ENCODE peak calls at places on chromosomes 3 and 15, in five cellular contexts. One of them, this sample, is unnamed.

GRCh38 chr3:104907507-104907906 is 459.2 kb upstream of the ALCAM start:
- DNase-seq in Jurkat, Clone E6-1: no peak
- DNase-seq in heart left ventricle: no peak
- DNase-seq in cardiac muscle cell: no peak
- DNase-seq in tibial artery: no peak
- DNase-seq in this sample: no peak

GRCh38 chr3:99520511-99520910 is 117.9 kb upstream of the COL8A1 start:
- DNase-seq in tibial artery: no peak
- DNase-seq in cardiac muscle cell: no peak
- DNase-seq in Jurkat, Clone E6-1: no peak
- DNase-seq in heart left ventricle: no peak
- DNase-seq in this sample: no peak

GRCh38 chr3:137061186-137061585 is 103.4 kb downstream of the IL20RB start:
- DNase-seq in tibial artery: no peak
- DNase-seq in Jurkat, Clone E6-1: no peak
- DNase-seq in heart left ventricle: no peak
- DNase-seq in cardiac muscle cell: no peak
- DNase-seq in this sample: no peak

GRCh38 chr3:10395671-10396070 is 74.8 kb upstream of the SEC13 start:
- DNase-seq in Jurkat, Clone E6-1: peak
- DNase-seq in tibial artery: no peak
- DNase-seq in cardiac muscle cell: no peak
- DNase-seq in heart left ventricle: no peak
- DNase-seq in this sample: no peak

GRCh38 chr3:118890186-118890585 is 144.5 kb downstream of the IGSF11 start:
- DNase-seq in tibial artery: no peak
- DNase-seq in Jurkat, Clone E6-1: no peak
- DNase-seq in heart left ventricle: no peak
- DNase-seq in cardiac muscle cell: no peak
- DNase-seq in this sample: no peak

GRCh38 chr3:52774066-52774713 is 3.2 kb upstream of the ITIH1 start:
- DNase-seq in heart left ventricle: peak
- DNase-seq in tibial artery: no peak
- DNase-seq in Jurkat, Clone E6-1: no peak
- DNase-seq in cardiac muscle cell: no peak
- DNase-seq in this sample: no peak

GRCh38 chr15:58247803-58248503 is 109.8 kb downstream of the AQP9 start:
- DNase-seq in heart left ventricle: peak
- DNase-seq in cardiac muscle cell: no peak
- DNase-seq in Jurkat, Clone E6-1: no peak
- DNase-seq in tibial artery: peak
- DNase-seq in this sample: no peak

GRCh38 chr3:5294360-5294759 is 106.9 kb downstream of the EDEM1 start:
- DNase-seq in Jurkat, Clone E6-1: no peak
- DNase-seq in cardiac muscle cell: no peak
- DNase-seq in heart left ventricle: no peak
- DNase-seq in tibial artery: no peak
- DNase-seq in this sample: no peak

GRCh38 chr3:48847053-48847585 is 555 bp downstream of the PRKAR2A start:
- DNase-seq in cardiac muscle cell: peak
- DNase-seq in tibial artery: peak
- DNase-seq in heart left ventricle: peak
- DNase-seq in Jurkat, Clone E6-1: peak
- DNase-seq in this sample: peak
- H3K4me3 ChIP-seq in cardiac muscle cell: peak
- H3K4me3 ChIP-seq in tibial artery: peak
- H3K4me3 ChIP-seq in heart left ventricle: peak
- H3K4me3 ChIP-seq in Jurkat, Clone E6-1: peak
- H3K4me3 ChIP-seq in this sample: peak

GRCh38 chr3:66267031-66267430 is 46.2 kb downstream of the SLC25A26 start:
- DNase-seq in heart left ventricle: no peak
- DNase-seq in tibial artery: no peak
- DNase-seq in Jurkat, Clone E6-1: no peak
- DNase-seq in cardiac muscle cell: no peak
- DNase-seq in this sample: no peak

GRCh38 chr3:66270726-66271125 is 49.9 kb downstream of the SLC25A26 start:
- DNase-seq in heart left ventricle: no peak
- DNase-seq in Jurkat, Clone E6-1: no peak
- DNase-seq in tibial artery: no peak
- DNase-seq in cardiac muscle cell: no peak
- DNase-seq in this sample: no peak

GRCh38 chr3:66270314-66270713 is 49.5 kb downstream of the SLC25A26 start:
- DNase-seq in cardiac muscle cell: no peak
- DNase-seq in heart left ventricle: no peak
- DNase-seq in Jurkat, Clone E6-1: no peak
- DNase-seq in tibial artery: no peak
- DNase-seq in this sample: no peak

GRCh38 chr3:66271231-66271630 is 50.4 kb downstream of the SLC25A26 start:
- DNase-seq in cardiac muscle cell: no peak
- DNase-seq in heart left ventricle: no peak
- DNase-seq in Jurkat, Clone E6-1: no peak
- DNase-seq in tibial artery: no peak
- DNase-seq in this sample: no peak

GRCh38 chr3:66268864-66269263 is 48.1 kb downstream of the SLC25A26 start:
- DNase-seq in cardiac muscle cell: no peak
- DNase-seq in tibial artery: no peak
- DNase-seq in heart left ventricle: no peak
- DNase-seq in Jurkat, Clone E6-1: no peak
- DNase-seq in this sample: no peak
- H3K4me3 ChIP-seq in cardiac muscle cell: no peak
- H3K4me3 ChIP-seq in tibial artery: no peak
- H3K4me3 ChIP-seq in heart left ventricle: no peak
- H3K4me3 ChIP-seq in Jurkat, Clone E6-1: no peak
- H3K4me3 ChIP-seq in this sample: no peak

DNA sequence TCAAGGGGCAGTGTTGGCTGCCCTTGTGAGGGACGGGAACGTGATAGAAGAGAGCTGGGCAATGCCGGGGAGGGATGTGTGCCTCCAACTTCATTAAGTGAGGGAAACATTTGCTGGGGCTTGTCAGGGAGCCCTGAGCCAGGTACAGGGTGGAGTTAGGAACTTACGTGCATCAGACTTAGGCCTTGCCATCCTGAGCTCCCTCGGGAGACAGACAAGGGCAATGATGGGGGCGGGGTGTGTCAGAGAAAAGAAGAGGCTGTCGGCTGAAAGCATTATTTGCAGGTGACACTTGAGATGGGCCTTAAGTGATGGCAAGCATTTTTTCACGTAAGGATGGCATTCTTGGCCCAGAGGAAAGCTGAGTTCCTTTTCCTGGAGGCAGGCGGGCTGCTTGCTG is 1.6 kb downstream of the FAM131A start:
- DNase-seq in tibial artery: no peak
- DNase-seq in cardiac muscle cell: no peak
- DNase-seq in Jurkat, Clone E6-1: no peak
- DNase-seq in heart left ventricle: no peak
- DNase-seq in this sample: no peak
- H3K4me3 ChIP-seq in tibial artery: peak
- H3K4me3 ChIP-seq in cardiac muscle cell: no peak
- H3K4me3 ChIP-seq in Jurkat, Clone E6-1: no peak
- H3K4me3 ChIP-seq in heart left ventricle: peak
- H3K4me3 ChIP-seq in this sample: no peak

DNA sequence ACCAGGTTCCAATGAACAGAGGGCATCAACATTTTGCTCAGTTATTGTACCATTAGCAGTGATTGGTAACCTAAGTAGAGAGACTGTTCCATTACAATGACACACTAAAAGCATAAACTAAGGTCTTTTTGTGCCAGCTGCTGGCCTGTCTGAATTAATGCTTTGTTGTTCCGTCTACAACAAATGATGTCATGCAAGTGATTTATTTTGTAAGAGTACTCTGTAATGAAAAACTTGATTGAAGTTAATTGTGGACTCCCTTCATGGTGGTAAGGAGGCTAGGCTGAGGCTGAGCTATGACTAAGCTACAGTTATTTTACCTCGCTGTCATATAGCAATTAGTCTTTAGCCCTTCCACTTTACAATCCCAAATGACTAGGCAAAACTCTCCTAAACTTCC is 23.2 kb downstream of the RCN2 start:
- DNase-seq in heart left ventricle: no peak
- DNase-seq in cardiac muscle cell: no peak
- DNase-seq in Jurkat, Clone E6-1: no peak
- DNase-seq in tibial artery: no peak
- DNase-seq in this sample: no peak
- H3K4me3 ChIP-seq in heart left ventricle: no peak
- H3K4me3 ChIP-seq in cardiac muscle cell: no peak
- H3K4me3 ChIP-seq in Jurkat, Clone E6-1: no peak
- H3K4me3 ChIP-seq in tibial artery: no peak
- H3K4me3 ChIP-seq in this sample: no peak

DNA sequence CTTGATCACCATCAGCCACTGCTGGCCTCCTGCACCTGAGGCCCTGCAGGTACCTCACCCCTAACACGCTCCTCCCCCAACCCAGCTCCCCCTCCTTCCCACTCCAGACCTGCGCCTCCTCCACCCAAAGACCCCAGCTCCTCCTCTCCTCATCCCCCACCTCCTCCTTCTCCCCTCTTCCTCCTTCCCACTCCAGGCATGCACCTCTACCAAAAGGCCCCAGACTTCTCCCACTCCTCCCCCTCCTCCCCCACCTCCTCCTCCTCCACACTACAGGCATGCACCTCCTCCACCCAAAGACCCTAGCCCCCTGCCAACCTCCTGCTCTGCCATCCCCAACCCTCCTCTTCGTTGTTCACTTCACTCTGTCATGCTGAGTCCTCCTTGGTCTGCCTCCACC is 42.7 kb downstream of the CYP11A1 start:
- DNase-seq in cardiac muscle cell: no peak
- DNase-seq in Jurkat, Clone E6-1: no peak
- DNase-seq in heart left ventricle: no peak
- DNase-seq in tibial artery: no peak
- DNase-seq in this sample: no peak
- H3K4me3 ChIP-seq in cardiac muscle cell: no peak
- H3K4me3 ChIP-seq in Jurkat, Clone E6-1: no peak
- H3K4me3 ChIP-seq in heart left ventricle: no peak
- H3K4me3 ChIP-seq in tibial artery: no peak
- H3K4me3 ChIP-seq in this sample: no peak

DNA sequence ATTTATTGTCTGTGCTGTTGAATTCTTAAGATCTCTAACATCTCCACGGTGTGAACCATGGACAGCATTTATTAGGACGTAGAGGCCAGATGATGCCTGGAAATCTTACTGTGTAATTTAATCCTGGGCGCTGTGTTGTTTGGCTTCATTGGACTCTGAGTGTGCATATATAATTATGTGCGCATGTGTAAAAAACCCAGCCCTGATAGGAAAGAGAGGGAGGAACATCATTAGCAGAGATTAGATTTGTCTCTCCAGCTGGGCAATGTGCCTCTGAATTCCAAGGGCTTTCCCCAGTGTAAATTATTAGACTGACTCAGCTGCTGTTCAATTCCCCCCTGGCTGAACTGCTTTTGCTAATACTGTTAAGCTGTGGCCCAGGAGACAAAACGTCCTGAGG is 39.6 kb downstream of the MAP3K13 start:
- DNase-seq in heart left ventricle: no peak
- DNase-seq in tibial artery: no peak
- DNase-seq in cardiac muscle cell: no peak
- DNase-seq in Jurkat, Clone E6-1: no peak
- DNase-seq in this sample: no peak
- H3K4me3 ChIP-seq in heart left ventricle: no peak
- H3K4me3 ChIP-seq in tibial artery: no peak
- H3K4me3 ChIP-seq in cardiac muscle cell: no peak
- H3K4me3 ChIP-seq in Jurkat, Clone E6-1: no peak
- H3K4me3 ChIP-seq in this sample: no peak

GRCh38 chr3:40877651-40878463 is 321.4 kb upstream of the CTNNB1 start:
- DNase-seq in Jurkat, Clone E6-1: no peak
- DNase-seq in tibial artery: peak
- DNase-seq in cardiac muscle cell: no peak
- DNase-seq in heart left ventricle: peak
- DNase-seq in this sample: no peak
- H3K4me3 ChIP-seq in Jurkat, Clone E6-1: no peak
- H3K4me3 ChIP-seq in tibial artery: peak
- H3K4me3 ChIP-seq in cardiac muscle cell: no peak
- H3K4me3 ChIP-seq in heart left ventricle: peak
- H3K4me3 ChIP-seq in this sample: no peak

GRCh38 chr3:44478606-44479094 is 1.2 kb upstream of the ZNF445 start:
- DNase-seq in tibial artery: no peak
- DNase-seq in heart left ventricle: no peak
- DNase-seq in cardiac muscle cell: no peak
- DNase-seq in Jurkat, Clone E6-1: no peak
- DNase-seq in this sample: no peak
- H3K4me3 ChIP-seq in tibial artery: no peak
- H3K4me3 ChIP-seq in heart left ventricle: no peak
- H3K4me3 ChIP-seq in cardiac muscle cell: no peak
- H3K4me3 ChIP-seq in Jurkat, Clone E6-1: no peak
- H3K4me3 ChIP-seq in this sample: no peak

DNA sequence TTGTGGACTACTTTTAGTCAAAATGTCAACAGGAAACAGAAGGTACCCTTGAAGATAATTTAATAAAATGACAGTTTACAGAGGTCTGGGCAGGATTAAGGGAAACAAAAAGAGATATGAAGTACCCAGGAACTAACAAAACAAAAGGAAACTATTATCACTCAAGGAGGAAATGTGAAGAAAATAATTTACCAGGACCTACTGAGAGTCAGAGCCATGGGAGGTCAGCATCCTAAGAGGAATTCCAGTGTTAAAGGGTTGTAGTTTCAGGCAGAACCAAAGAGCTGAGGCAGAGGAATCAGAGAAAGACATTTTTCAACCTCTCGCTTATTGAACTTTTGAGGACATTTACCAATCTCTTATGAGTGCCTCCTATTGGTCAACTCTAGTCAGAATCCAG is 408.9 kb upstream of the CBLB start:
- DNase-seq in tibial artery: no peak
- DNase-seq in Jurkat, Clone E6-1: no peak
- DNase-seq in cardiac muscle cell: no peak
- DNase-seq in heart left ventricle: no peak
- DNase-seq in this sample: no peak
- H3K4me3 ChIP-seq in tibial artery: no peak
- H3K4me3 ChIP-seq in Jurkat, Clone E6-1: no peak
- H3K4me3 ChIP-seq in cardiac muscle cell: no peak
- H3K4me3 ChIP-seq in heart left ventricle: no peak
- H3K4me3 ChIP-seq in this sample: no peak

This sample was measured in Panc1.